ENCODE peak calls at places on chromosome 16, in four cellular contexts. One of them, this sample, is unnamed.

GRCh38 chr16:51034481-51035109 is 116.5 kb downstream of the SALL1 start:
- DNase-seq in H1: no peak
- DNase-seq in ovary: no peak
- DNase-seq in tibial nerve: no peak
- DNase-seq in this sample: no peak

GRCh38 chr16:51550785-51551184 is 399.7 kb upstream of the SALL1 start:
- DNase-seq in H1: no peak
- DNase-seq in ovary: no peak
- DNase-seq in tibial nerve: no peak
- DNase-seq in this sample: no peak

GRCh38 chr16:15739940-15740339 is 89.9 kb downstream of the NDE1 start:
- DNase-seq in ovary: peak; percentile 69
- DNase-seq in tibial nerve: no peak
- DNase-seq in H1: no peak
- DNase-seq in this sample: no peak

GRCh38 chr16:88357306-88358032 is 25.3 kb upstream of the ZNF469 start:
- DNase-seq in ovary: no peak
- DNase-seq in H1: no peak
- DNase-seq in tibial nerve: no peak
- DNase-seq in this sample: no peak

GRCh38 chr16:25210758-25211157 is 6.0 kb upstream of the AQP8 start:
- DNase-seq in H1: no peak
- DNase-seq in tibial nerve: no peak
- DNase-seq in ovary: no peak
- DNase-seq in this sample: no peak

GRCh38 chr16:57029161-57030160 is 40.1 kb downstream of the NLRC5 start:
- DNase-seq in ovary: no peak
- DNase-seq in tibial nerve: no peak
- DNase-seq in H1: no peak
- DNase-seq in this sample: no peak

GRCh38 chr16:58499615-58500328 is at the start of gene NDRG4:
- DNase-seq in tibial nerve: no peak
- DNase-seq in H1: peak; percentile 73
- DNase-seq in ovary: peak; percentile 50
- DNase-seq in this sample: peak; percentile 34

GRCh38 chr16:50680907-50681885 is at the start of gene SNX20:
- DNase-seq in ovary: no peak
- DNase-seq in H1: no peak
- DNase-seq in tibial nerve: no peak
- DNase-seq in this sample: peak; percentile 29

GRCh38 chr16:58020628-58021521 is 4.7 kb upstream of the MMP15 start:
- DNase-seq in tibial nerve: peak; percentile 82
- DNase-seq in ovary: peak; percentile 73
- DNase-seq in H1: no peak
- DNase-seq in this sample: no peak

GRCh38 chr16:1193143-1193824 is 31.8 kb downstream of the TPSG1 start:
- DNase-seq in tibial nerve: no peak
- DNase-seq in ovary: no peak
- DNase-seq in H1: no peak
- DNase-seq in this sample: no peak

GRCh38 chr16:90016339-90016950 is 2.8 kb downstream of the DBNDD1 start:
- DNase-seq in ovary: no peak
- DNase-seq in H1: no peak
- DNase-seq in tibial nerve: no peak
- DNase-seq in this sample: no peak

GRCh38 chr16:82157836-82158235 is 12.2 kb downstream of the MPHOSPH6 start:
- DNase-seq in H1: no peak
- DNase-seq in tibial nerve: no peak
- DNase-seq in ovary: no peak
- DNase-seq in this sample: no peak

GRCh38 chr16:67084345-67085028 is 25.3 kb upstream of the PHAF1 start:
- DNase-seq in ovary: no peak
- DNase-seq in tibial nerve: no peak
- DNase-seq in H1: no peak
- DNase-seq in this sample: no peak

GRCh38 chr16:89155184-89155679 is 16.3 kb upstream of the CDH15 start:
- DNase-seq in H1: no peak
- DNase-seq in ovary: peak; percentile 76
- DNase-seq in tibial nerve: peak; percentile 73
- DNase-seq in this sample: peak; percentile 86

GRCh38 chr16:67013823-67014640 is 14.9 kb upstream of the CBFB start:
- DNase-seq in H1: no peak
- DNase-seq in tibial nerve: peak; percentile 61
- DNase-seq in ovary: peak; percentile 95
- DNase-seq in this sample: peak; percentile 95

GRCh38 chr16:57601801-57602478 is 26.5 kb upstream of the ADGRG1 start:
- DNase-seq in ovary: no peak
- DNase-seq in H1: no peak
- DNase-seq in tibial nerve: no peak
- DNase-seq in this sample: no peak

GRCh38 chr16:58444265-58444664 is 52.0 kb downstream of the GINS3 start:
- DNase-seq in ovary: no peak
- DNase-seq in tibial nerve: no peak
- DNase-seq in H1: no peak
- DNase-seq in this sample: no peak

GRCh38 chr16:72224260-72224768 is 52.4 kb upstream of the PMFBP1 start:
- DNase-seq in ovary: no peak
- DNase-seq in tibial nerve: no peak
- DNase-seq in H1: no peak
- DNase-seq in this sample: no peak

GRCh38 chr16:50740747-50741146 is 1.1 kb upstream of the CYLD start:
- DNase-seq in tibial nerve: no peak
- DNase-seq in ovary: no peak
- DNase-seq in H1: no peak
- DNase-seq in this sample: no peak

GRCh38 chr16:88761830-88762229 is 23.2 kb downstream of the PIEZO1 start:
- DNase-seq in ovary: no peak
- DNase-seq in tibial nerve: no peak
- DNase-seq in H1: no peak
- DNase-seq in this sample: no peak

GRCh38 chr16:9566099-9566498 is 474.7 kb downstream of the HAPSTR1 start:
- DNase-seq in H1: no peak
- DNase-seq in tibial nerve: no peak
- DNase-seq in ovary: no peak
- DNase-seq in this sample: no peak

GRCh38 chr16:28162326-28162877 is 49.4 kb downstream of the XPO6 start:
- DNase-seq in tibial nerve: no peak
- DNase-seq in H1: no peak
- DNase-seq in ovary: no peak
- DNase-seq in this sample: no peak

GRCh38 chr16:28161626-28162025 is 50.1 kb downstream of the XPO6 start:
- DNase-seq in H1: no peak
- DNase-seq in ovary: no peak
- DNase-seq in tibial nerve: no peak
- DNase-seq in this sample: no peak

GRCh38 chr16:28166394-28167208 is 45.2 kb downstream of the XPO6 start:
- DNase-seq in H1: no peak
- DNase-seq in tibial nerve: no peak
- DNase-seq in ovary: no peak
- DNase-seq in this sample: no peak

GRCh38 chr16:28165549-28166046 is 46.2 kb downstream of the XPO6 start:
- DNase-seq in H1: no peak
- DNase-seq in tibial nerve: no peak
- DNase-seq in ovary: no peak
- DNase-seq in this sample: no peak

DNA sequence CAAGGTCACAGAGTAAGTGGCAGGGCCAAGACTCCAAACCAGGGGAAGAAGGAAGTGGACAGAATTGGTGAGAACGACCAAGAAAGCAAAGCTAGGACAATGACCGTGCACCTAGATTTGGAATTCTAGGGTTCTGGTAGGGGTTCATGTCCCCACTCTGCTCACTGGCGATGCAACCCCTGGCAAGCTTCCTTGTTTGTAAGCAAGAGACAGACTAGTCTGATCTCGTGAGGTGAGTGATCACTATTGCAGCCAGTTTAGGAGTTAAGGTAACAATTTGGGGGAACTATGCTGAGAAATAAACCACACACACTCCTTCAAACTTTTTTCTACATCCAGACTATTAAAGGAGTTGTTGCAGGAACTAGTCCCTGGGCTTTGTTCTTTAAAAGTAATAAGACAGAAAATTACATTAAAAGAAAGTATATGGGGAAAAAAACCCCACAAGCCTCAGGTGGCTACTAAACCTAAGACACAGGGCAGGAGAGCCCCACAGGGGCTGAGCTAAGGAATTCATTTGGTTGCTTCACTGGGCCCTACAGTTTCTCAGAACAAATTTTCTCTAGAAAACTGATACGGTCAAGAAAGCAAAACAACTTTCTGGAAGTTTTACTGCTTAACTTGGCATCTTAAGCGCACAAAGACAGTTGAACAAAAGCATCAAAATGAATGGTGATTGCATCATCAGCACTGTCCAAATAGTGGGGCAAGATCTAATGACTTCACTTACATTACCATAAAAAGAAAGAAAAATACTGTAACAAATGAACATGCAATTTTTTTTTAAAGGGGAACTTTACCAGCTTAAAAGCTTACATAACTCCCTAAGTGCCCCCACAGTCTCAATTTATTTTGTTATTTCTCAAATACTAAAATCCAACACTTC is 47.8 kb downstream of the XPO6 start:
- DNase-seq in tibial nerve: no peak
- DNase-seq in ovary: no peak
- DNase-seq in H1: no peak
- DNase-seq in this sample: no peak
- H3K9me3 ChIP-seq in tibial nerve: no peaks in the 10 kb centered on the region
- H3K9me3 ChIP-seq in ovary: no peaks in the 10 kb centered on the region
- H3K9me3 ChIP-seq in H1: no peaks in the 10 kb centered on the region
- H3K9me3 ChIP-seq in this sample: no peaks in the 10 kb centered on the region

GRCh38 chr16:68458101-68458500 is 9.8 kb upstream of the SMPD3 start:
- DNase-seq in H1: no peak
- DNase-seq in tibial nerve: no peak
- DNase-seq in ovary: no peak
- DNase-seq in this sample: no peak

GRCh38 chr16:68452176-68452575 is 3.9 kb upstream of the SMPD3 start:
- DNase-seq in H1: no peak
- DNase-seq in tibial nerve: no peak
- DNase-seq in ovary: no peak
- DNase-seq in this sample: no peak

GRCh38 chr16:68453816-68454215 is 5.5 kb upstream of the SMPD3 start:
- DNase-seq in ovary: no peak
- DNase-seq in H1: no peak
- DNase-seq in tibial nerve: no peak
- DNase-seq in this sample: no peak

GRCh38 chr16:68458551-68458950 is 10.2 kb upstream of the SMPD3 start:
- DNase-seq in tibial nerve: no peak
- DNase-seq in H1: no peak
- DNase-seq in ovary: no peak
- DNase-seq in this sample: no peak

GRCh38 chr16:68455631-68456030 is 7.3 kb upstream of the SMPD3 start:
- DNase-seq in tibial nerve: no peak
- DNase-seq in ovary: no peak
- DNase-seq in H1: no peak
- DNase-seq in this sample: no peak
- TF ChIP-seq EP300 in tibial nerve: no peak
- TF ChIP-seq EP300 in ovary: no peak
- TF ChIP-seq EP300 in H1: no peak
- TF ChIP-seq EP300 in this sample: no peak

GRCh38 chr16:11059588-11059987 is 115.2 kb downstream of the CLEC16A start:
- DNase-seq in H1: no peak
- DNase-seq in tibial nerve: no peak
- DNase-seq in ovary: no peak
- DNase-seq in this sample: no peak
- H3K27ac ChIP-seq in H1: no peak overlapping the region
- H3K27ac ChIP-seq in tibial nerve: no peak overlapping the region
- H3K27ac ChIP-seq in ovary: no peak overlapping the region
- H3K27ac ChIP-seq in this sample: peak overlapping the region; percentile 17

DNA sequence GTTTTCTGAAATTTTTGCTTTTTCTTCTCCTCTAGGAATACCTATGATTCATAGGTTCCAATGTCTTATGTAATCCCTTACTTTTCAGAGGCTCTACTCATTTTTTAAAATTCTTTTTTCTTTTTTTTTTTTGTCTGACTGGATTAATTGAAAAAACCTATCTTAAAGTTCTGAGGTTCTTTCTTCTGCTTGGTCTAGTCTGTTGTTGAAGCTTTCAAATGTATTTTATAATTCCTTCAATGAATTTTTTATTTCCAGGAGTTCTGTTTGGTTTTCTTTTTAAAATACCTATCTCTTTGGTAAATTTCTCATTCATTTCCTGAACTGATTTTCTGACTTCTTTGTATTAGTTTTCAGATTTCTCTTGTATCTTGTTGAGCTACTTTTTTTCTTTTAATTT is 63.9 kb upstream of the ABCC11 start:
- DNase-seq in H1: no peak
- DNase-seq in tibial nerve: no peak
- DNase-seq in ovary: no peak
- DNase-seq in this sample: no peak
- H3K9me3 ChIP-seq in H1: no peaks in the 10 kb centered on the region
- H3K9me3 ChIP-seq in tibial nerve: peaks cover 4% of the 10 kb centered on the region
- H3K9me3 ChIP-seq in ovary: peaks cover 5% of the 10 kb centered on the region
- H3K9me3 ChIP-seq in this sample: peaks cover 25% of the 10 kb centered on the region

GRCh38 chr16:85610446-85611204 is 2.5 kb upstream of the GSE1 start:
- DNase-seq in ovary: peak; percentile 88
- DNase-seq in H1: peak; percentile 88
- DNase-seq in tibial nerve: peak; percentile 79
- DNase-seq in this sample: peak; percentile 93
- TF ChIP-seq EP300 in ovary: no peak
- TF ChIP-seq EP300 in H1: no peak
- TF ChIP-seq EP300 in tibial nerve: no peak
- TF ChIP-seq EP300 in this sample: no peak

DNA sequence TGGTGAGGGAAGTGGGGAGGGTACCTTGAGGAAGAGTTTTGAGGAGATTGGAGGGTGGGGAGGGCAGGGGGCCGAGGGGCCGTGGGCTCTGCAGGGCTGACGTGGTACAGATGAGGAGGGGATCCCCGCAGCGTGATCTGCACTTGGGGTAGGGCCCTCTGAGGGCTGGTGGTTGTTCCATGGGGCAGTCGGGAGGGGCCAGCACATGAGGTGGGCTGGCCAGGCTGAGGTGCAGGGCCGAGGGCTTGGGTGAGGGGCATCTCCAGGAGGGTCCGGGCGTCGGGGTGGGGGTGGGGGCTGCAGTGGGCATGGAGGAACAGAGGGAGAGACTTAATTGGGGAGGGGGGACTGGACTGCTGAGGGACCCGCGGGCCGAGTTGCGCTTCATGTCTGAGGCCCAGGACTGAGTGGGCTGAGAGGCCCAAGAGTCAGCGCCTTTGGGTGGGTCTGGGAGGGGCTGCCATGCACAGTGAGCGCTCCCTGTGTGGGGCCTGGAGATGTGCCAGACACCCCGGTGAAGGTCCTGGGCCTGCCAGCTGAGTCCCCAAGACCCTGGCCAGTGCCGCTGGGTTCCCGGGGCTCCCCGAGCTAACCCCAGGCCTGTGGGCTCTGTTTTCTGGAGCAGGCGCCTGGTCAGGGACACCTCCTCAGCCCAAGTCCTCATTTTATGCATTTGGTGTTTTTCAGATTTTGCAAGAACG is 13.3 kb downstream of the PRSS27 start:
- DNase-seq in H1: no peak
- DNase-seq in ovary: no peak
- DNase-seq in tibial nerve: no peak
- DNase-seq in this sample: peak; percentile 56
- H3K27ac ChIP-seq in H1: no peak overlapping the region
- H3K27ac ChIP-seq in ovary: no peak overlapping the region
- H3K27ac ChIP-seq in tibial nerve: no peak overlapping the region
- H3K27ac ChIP-seq in this sample: no peak overlapping the region